ENCODE peak calls at places on chromosomes 2 and 18, in four cellular contexts. One of them, this sample, is unnamed.

GRCh38 chr2:37670378-37671012 is 947 bp downstream of the CDC42EP3 start:
- DNase-seq in mucosa of descending colon: no peak
- DNase-seq in fibroblast of villous mesenchyme: peak
- DNase-seq in non-pigmented ciliary epithelial cell: no peak
- DNase-seq in this sample: peak

GRCh38 chr2:191869781-191870180 is 22.9 kb upstream of the CAVIN2 start:
- DNase-seq in non-pigmented ciliary epithelial cell: no peak
- DNase-seq in fibroblast of villous mesenchyme: no peak
- DNase-seq in mucosa of descending colon: no peak
- DNase-seq in this sample: no peak

GRCh38 chr2:45889620-45890019 is 238.1 kb downstream of the PRKCE start:
- DNase-seq in non-pigmented ciliary epithelial cell: no peak
- DNase-seq in fibroblast of villous mesenchyme: peak
- DNase-seq in mucosa of descending colon: no peak
- DNase-seq in this sample: no peak

GRCh38 chr2:150232871-150233270 is 254.6 kb downstream of the RND3 start:
- DNase-seq in fibroblast of villous mesenchyme: no peak
- DNase-seq in mucosa of descending colon: no peak
- DNase-seq in non-pigmented ciliary epithelial cell: no peak
- DNase-seq in this sample: no peak

GRCh38 chr18:70417847-70418246 is 129.0 kb downstream of the SOCS6 start:
- DNase-seq in mucosa of descending colon: no peak
- DNase-seq in non-pigmented ciliary epithelial cell: no peak
- DNase-seq in fibroblast of villous mesenchyme: no peak
- DNase-seq in this sample: no peak

GRCh38 chr2:221596192-221596591 is 24.1 kb upstream of the EPHA4 start:
- DNase-seq in mucosa of descending colon: no peak
- DNase-seq in non-pigmented ciliary epithelial cell: no peak
- DNase-seq in fibroblast of villous mesenchyme: peak
- DNase-seq in this sample: no peak

GRCh38 chr2:178870703-178871102 is 63.5 kb upstream of the TTN start:
- DNase-seq in non-pigmented ciliary epithelial cell: no peak
- DNase-seq in fibroblast of villous mesenchyme: no peak
- DNase-seq in mucosa of descending colon: no peak
- DNase-seq in this sample: no peak

GRCh38 chr2:151261977-151262291 is 271 bp upstream of the RBM43 start:
- DNase-seq in non-pigmented ciliary epithelial cell: no peak
- DNase-seq in mucosa of descending colon: no peak
- DNase-seq in fibroblast of villous mesenchyme: no peak
- DNase-seq in this sample: no peak

GRCh38 chr2:229835601-229836283 is 86.1 kb downstream of the TRIP12 start:
- DNase-seq in fibroblast of villous mesenchyme: peak
- DNase-seq in non-pigmented ciliary epithelial cell: no peak
- DNase-seq in mucosa of descending colon: no peak
- DNase-seq in this sample: no peak

GRCh38 chr2:200174433-200175216 is 131.9 kb upstream of the SPATS2L start:
- DNase-seq in fibroblast of villous mesenchyme: peak
- DNase-seq in non-pigmented ciliary epithelial cell: no peak
- DNase-seq in mucosa of descending colon: no peak
- DNase-seq in this sample: no peak